ENCODE peak calls at places on chromosomes 12 and 14, in five cellular contexts. U, X, W, V and L are unnamed samples.

GRCh38 chr14:94461526-94462218 is 9.1 kb upstream of the SERPINA11 start:
- DNase-seq in U (no peak), X (no peak), W (no peak), V (no peak), L (no peak)

GRCh38 chr12:90449611-90450010 is 505.4 kb downstream of the CCER1 start:
- DNase-seq in U (no peak), X (no peak), W (no peak), V (no peak), L (no peak)

GRCh38 chr14:63933110-63933509 is 80.3 kb downstream of the SYNE2 start:
- DNase-seq in U (no peak), X (no peak), W (no peak), V (no peak), L (no peak)

GRCh38 chr14:22829661-22830328 is at the start of gene MRPL52:
- DNase-seq in U (peak; percentile 91), X (peak; percentile 87), W (peak; percentile 74), V (peak; percentile 93), L (peak; percentile 92)

GRCh38 chr12:114767081-114767480 is 83.1 kb upstream of the TBX3 start:
- DNase-seq in U (no peak), X (no peak), W (no peak), V (no peak), L (no peak)

GRCh38 chr12:42810006-42810405 is 220.5 kb upstream of the PRICKLE1 start:
- DNase-seq in U (no peak), X (no peak), W (no peak), V (no peak), L (no peak)

GRCh38 chr14:99035268-99035667 is 236.7 kb downstream of the BCL11B start:
- DNase-seq in U (peak; percentile 61), X (no peak), W (peak; percentile 75), V (no peak), L (no peak)

GRCh38 chr12:48183876-48184548 is 568 bp downstream of the CCDC184 start:
- DNase-seq in U (no peak), X (peak; percentile 64), W (no peak), V (peak; percentile 81), L (no peak)

GRCh38 chr14:51328089-51328941 is 88.3 kb downstream of the TMX1 start:
- DNase-seq in U (peak; percentile 29), X (no peak), W (peak; percentile 74), V (no peak), L (peak; percentile 56)

GRCh38 chr12:54027442-54027786 is 826 bp upstream of the HOXC6 start:
- DNase-seq in U (no peak), X (no peak), W (no peak), V (no peak), L (no peak)

GRCh38 chr12:54028324-54029201 is at the start of gene HOXC6:
- DNase-seq in U (no peak), X (no peak), W (no peak), V (peak; percentile 90), L (no peak)

GRCh38 chr12:54025507-54026393 is 2.5 kb upstream of the HOXC6 start:
- DNase-seq in U (no peak), X (no peak), W (no peak), V (no peak), L (no peak)

GRCh38 chr12:54024581-54024980 is 3.7 kb upstream of the HOXC6 start:
- DNase-seq in U (no peak), X (no peak), W (no peak), V (no peak), L (no peak)

GRCh38 chr12:54026640-54027441 is 1.4 kb upstream of the HOXC6 start:
- DNase-seq in U (no peak), X (no peak), W (no peak), V (no peak), L (no peak)
- H3K27me3 ChIP-seq in U (peaks cover 99% of the 10 kb centered on the region), X (peaks cover 100% of the 10 kb centered on the region), W (peaks cover 77% of the 10 kb centered on the region), V (no peaks in the 10 kb centered on the region), L (peaks cover 100% of the 10 kb centered on the region)

GRCh38 chr14:85087201-85087600 is 442.7 kb upstream of the FLRT2 start:
- DNase-seq in U (no peak), X (no peak), W (peak; percentile 61), V (no peak), L (no peak)
- TF ChIP-seq CTCF in U (no peak), X (no peak), W (no peak), V (no peak), L (no peak)

DNA sequence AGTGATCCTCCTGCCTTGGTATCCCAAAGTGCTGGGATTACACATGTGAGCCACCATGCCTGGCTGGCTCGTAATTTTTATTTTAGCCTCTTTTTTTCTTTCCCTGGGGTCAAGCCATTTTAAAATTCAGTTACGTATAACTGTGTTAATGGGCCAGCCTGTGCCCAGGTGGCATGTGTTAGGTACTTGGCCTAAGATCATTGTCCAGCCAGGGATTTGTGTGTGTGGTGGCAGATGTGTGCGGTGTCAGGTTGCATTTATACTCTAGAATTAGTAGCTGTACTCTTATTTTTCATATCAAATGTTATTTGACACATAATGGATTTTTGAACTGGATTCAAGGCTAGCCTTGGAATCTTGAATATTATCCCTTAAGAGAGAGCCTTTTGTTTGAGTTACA is 69.3 kb downstream of the FBXO34 start:
- DNase-seq in U (no peak), X (no peak), W (no peak), V (no peak), L (no peak)
- H3K27me3 ChIP-seq in U (no peaks in the 10 kb centered on the region), X (no peaks in the 10 kb centered on the region), W (no peaks in the 10 kb centered on the region), V (no peaks in the 10 kb centered on the region), L (no peaks in the 10 kb centered on the region)

DNA sequence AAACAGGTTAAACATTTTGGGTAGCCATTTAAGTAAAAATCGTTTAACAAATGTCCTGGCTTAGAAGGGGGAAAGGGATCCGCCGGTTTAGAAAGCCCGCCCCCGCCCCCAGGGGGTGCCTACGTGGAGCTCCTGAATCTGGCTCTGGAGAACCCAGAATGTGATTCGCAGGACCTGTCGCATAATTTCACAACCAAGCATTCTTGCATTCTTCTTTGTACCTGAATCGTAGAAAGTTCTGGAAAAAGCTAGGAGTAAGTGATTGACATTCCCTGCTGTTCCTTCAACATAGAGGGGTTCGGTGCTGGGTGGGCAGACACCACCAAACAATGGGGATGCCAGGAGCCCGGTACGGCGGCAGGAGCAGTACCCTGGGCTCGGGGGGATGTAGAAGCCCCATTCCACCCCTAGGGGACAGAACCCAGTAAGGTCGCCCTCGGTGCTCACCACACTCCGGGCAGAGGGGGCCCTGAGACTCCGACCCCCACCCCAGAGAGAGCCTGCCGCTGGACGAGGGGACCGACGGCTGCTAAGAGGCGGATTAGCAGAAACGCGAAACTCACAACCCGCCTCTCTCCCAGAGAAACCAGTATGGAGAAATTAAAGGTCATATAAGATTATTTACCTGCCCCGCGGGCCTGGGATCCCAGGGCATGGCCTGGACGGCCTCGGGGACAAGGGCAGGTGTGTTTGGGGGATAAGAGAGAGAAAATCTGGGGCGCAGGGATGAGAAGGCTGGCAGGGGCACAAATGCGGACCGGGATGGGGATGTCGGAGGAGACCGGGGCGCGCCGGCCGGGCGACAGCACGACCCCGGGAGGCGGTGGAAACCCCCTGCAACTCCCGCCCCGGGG is 547 bp downstream of the CSRP2 start:
- DNase-seq in U (no peak), X (peak; percentile 82), W (peak; percentile 46), V (peak; percentile 77), L (peak; percentile 24)
- TF ChIP-seq CTCF in U (no peak), X (peak; percentile 46), W (peak; percentile 22), V (peak; percentile 44), L (peak; percentile 15)

GRCh38 chr12:28340261-28340660 is 150.0 kb downstream of the CCDC91 start:
- DNase-seq in U (no peak), X (no peak), W (no peak), V (no peak), L (peak; percentile 7)
- H3K27me3 ChIP-seq in U (no peaks in the 10 kb centered on the region), X (no peaks in the 10 kb centered on the region), W (no peaks in the 10 kb centered on the region), V (no peaks in the 10 kb centered on the region), L (no peaks in the 10 kb centered on the region)

GRCh38 chr12:45269407-45269741 is 53.5 kb downstream of the ANO6 start:
- DNase-seq in U (no peak), X (no peak), W (no peak), V (no peak), L (no peak)

GRCh38 chr12:45273717-45274271 is 57.9 kb downstream of the ANO6 start:
- DNase-seq in U (no peak), X (no peak), W (peak; percentile 99), V (no peak), L (peak; percentile 96)

GRCh38 chr12:45263587-45263986 is 47.7 kb downstream of the ANO6 start:
- DNase-seq in U (no peak), X (no peak), W (no peak), V (no peak), L (peak; percentile 46)

GRCh38 chr12:45268672-45269406 is 52.9 kb downstream of the ANO6 start:
- DNase-seq in U (peak; percentile 85), X (peak; percentile 11), W (peak; percentile 88), V (peak; percentile 58), L (peak; percentile 94)
- TF ChIP-seq CTCF in U (peak; percentile 57), X (peak; percentile 52), W (peak; percentile 48), V (peak; percentile 72), L (peak; percentile 53)

GRCh38 chr12:25549120-25549519 is 4.0 kb downstream of the LMNTD1 start:
- DNase-seq in U (no peak), X (no peak), W (no peak), V (no peak), L (no peak)

GRCh38 chr12:25552681-25553080 is 402 bp downstream of the LMNTD1 start:
- DNase-seq in U (no peak), X (no peak), W (no peak), V (no peak), L (no peak)

GRCh38 chr12:25546318-25546717 is 6.8 kb downstream of the LMNTD1 start:
- DNase-seq in U (no peak), X (no peak), W (no peak), V (no peak), L (peak; percentile 13)

GRCh38 chr12:25553083-25553482 is at the start of gene LMNTD1:
- DNase-seq in U (no peak), X (no peak), W (peak; percentile 16), V (no peak), L (no peak)

DNA sequence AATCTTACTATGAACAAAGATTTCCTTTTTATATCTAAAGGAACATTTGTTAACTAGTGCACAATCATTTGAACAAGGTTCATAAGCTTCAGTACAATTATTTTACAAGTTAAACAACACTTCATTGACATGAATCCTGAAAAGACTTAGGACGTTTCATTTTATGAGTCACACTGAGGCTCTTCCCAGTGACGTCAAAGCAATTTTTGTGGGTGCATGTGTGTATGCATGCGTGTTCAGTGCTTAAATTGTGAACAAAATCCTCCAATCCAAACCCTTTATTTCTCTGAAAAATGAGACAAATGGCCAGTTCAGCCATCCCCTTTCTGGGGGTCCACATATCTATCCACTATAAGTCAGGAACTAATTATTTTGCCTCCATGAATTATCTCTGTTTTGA is 2.9 kb downstream of the LMNTD1 start:
- DNase-seq in U (no peak), X (no peak), W (peak; percentile 21), V (no peak), L (no peak)
- H3K27me3 ChIP-seq in U (no peaks in the 10 kb centered on the region), X (no peaks in the 10 kb centered on the region), W (no peaks in the 10 kb centered on the region), V (no peaks in the 10 kb centered on the region), L (no peaks in the 10 kb centered on the region)

DNA sequence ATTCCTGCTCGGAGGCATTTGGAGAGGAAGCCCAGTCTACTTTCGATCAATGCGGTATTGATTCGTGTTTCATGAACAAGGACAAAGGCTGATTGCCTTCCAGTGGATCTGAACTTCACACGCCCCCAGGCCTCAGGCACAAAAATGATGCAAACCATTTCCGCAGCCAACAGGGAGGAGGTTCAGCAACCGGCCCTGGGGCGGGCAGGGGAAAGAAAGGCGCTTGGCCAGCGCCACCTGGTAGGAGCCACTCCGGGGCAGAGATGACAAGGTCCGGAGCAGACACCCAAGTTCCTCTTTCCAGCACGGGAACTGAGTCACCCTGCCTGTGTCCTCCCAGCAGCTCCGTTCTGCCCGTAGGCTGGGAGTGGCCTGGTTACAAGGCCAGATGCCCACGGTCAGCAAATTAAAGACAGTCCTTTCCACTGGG is 136.4 kb downstream of the SCARB1 start:
- DNase-seq in U (peak; percentile 77), X (no peak), W (no peak), V (no peak), L (no peak)
- TF ChIP-seq CTCF in U (no peak), X (no peak), W (no peak), V (no peak), L (no peak)